ENCODE peak calls at places on chromosomes 6 and 20, in six cellular contexts. U, V, N, F, E and L are unnamed samples.
A peak's percentile ranks its signal among the peaks of the same experiment; 100 is the strongest.

GRCh38 chr6:87789900-87790290 is 87.9 kb upstream of the AKIRIN2 start:
- DNase-seq in U (no peak), V (no peak), N (no peak), F (no peak), E (no peak), L (no peak)

GRCh38 chr6:92369309-92369708 is 1050.0 kb downstream of the EPHA7 start:
- DNase-seq in U (no peak), V (no peak), N (no peak), F (no peak), E (no peak), L (no peak)

GRCh38 chr20:47774081-47774777 is 11.1 kb downstream of the SULF2 start:
- DNase-seq in U (no peak), V (no peak), N (no peak), F (no peak), E (peak; percentile 58), L (no peak)

GRCh38 chr20:13205402-13205801 is 15.7 kb upstream of the ISM1 start:
- DNase-seq in U (no peak), V (no peak), N (no peak), F (no peak), E (no peak), L (no peak)

GRCh38 chr20:8721098-8721497 is 347.8 kb upstream of the PLCB4 start:
- DNase-seq in U (peak; percentile 57), V (peak; percentile 50), N (peak; percentile 68), F (no peak), E (peak; percentile 42), L (no peak)

GRCh38 chr6:43192911-43193310 is 10.9 kb downstream of the CUL9 start:
- DNase-seq in U (no peak), V (no peak), N (no peak), F (no peak), E (no peak), L (no peak)

GRCh38 chr6:26421259-26422144 is 18.8 kb upstream of the BTN3A3 start:
- DNase-seq in U (peak; percentile 83), V (peak; percentile 94), N (peak; percentile 96), F (peak; percentile 22), E (peak; percentile 82), L (peak; percentile 74)

GRCh38 chr6:34726055-34726454 is 29.5 kb upstream of the ILRUN start:
- DNase-seq in U (no peak), V (no peak), N (no peak), F (no peak), E (no peak), L (no peak)

GRCh38 chr6:26327450-26328264 is 37.3 kb upstream of the BTN3A2 start:
- DNase-seq in U (no peak), V (peak; percentile 85), N (peak; percentile 91), F (peak; percentile 48), E (peak; percentile 21), L (no peak)

GRCh38 chr6:46734867-46735719 is at the start of gene PLA2G7:
- DNase-seq in U (peak; percentile 53), V (no peak), N (peak; percentile 71), F (no peak), E (peak; percentile 35), L (peak; percentile 15)

GRCh38 chr20:58692579-58693225 is at the start of gene NPEPL1:
- DNase-seq in U (peak; percentile 44), V (no peak), N (peak; percentile 80), F (peak; percentile 38), E (no peak), L (peak; percentile 83)

GRCh38 chr6:11810854-11811643 is 32.4 kb upstream of the ADTRP start:
- DNase-seq in U (no peak), V (peak; percentile 41), N (no peak), F (no peak), E (no peak), L (no peak)

GRCh38 chr6:21149460-21149859 is 444.1 kb upstream of the SOX4 start:
- DNase-seq in U (no peak), V (no peak), N (peak; percentile 78), F (no peak), E (no peak), L (no peak)

GRCh38 chr20:58179432-58180099 is 48.9 kb downstream of the ANKRD60 start:
- DNase-seq in U (peak; percentile 46), V (peak; percentile 15), N (peak; percentile 57), F (peak; percentile 31), E (peak; percentile 92), L (peak; percentile 56)

GRCh38 chr6:132227937-132228336 is 173.3 kb downstream of the MOXD1 start:
- DNase-seq in U (no peak), V (peak; percentile 77), N (no peak), F (no peak), E (no peak), L (no peak)

GRCh38 chr6:79670789-79671188 is 39.7 kb downstream of the SH3BGRL2 start:
- DNase-seq in U (no peak), V (no peak), N (peak; percentile 51), F (no peak), E (no peak), L (no peak)

GRCh38 chr6:74057326-74057725 is 361.3 kb downstream of the CD109 start:
- DNase-seq in U (no peak), V (no peak), N (no peak), F (no peak), E (no peak), L (no peak)

GRCh38 chr6:69090132-69090531 is 455.1 kb downstream of the ADGRB3 start:
- DNase-seq in U (no peak), V (peak; percentile 89), N (no peak), F (no peak), E (no peak), L (no peak)

GRCh38 chr20:4053516-4053919 is 38.2 kb upstream of the RNF24 start:
- DNase-seq in U (no peak), V (peak; percentile 56), N (no peak), F (no peak), E (no peak), L (no peak)

GRCh38 chr20:9989066-9989724 is 45.6 kb upstream of the ANKEF1 start:
- DNase-seq in U (no peak), V (peak; percentile 43), N (no peak), F (no peak), E (no peak), L (no peak)

GRCh38 chr20:46034039-46034438 is 5.0 kb downstream of the SLC12A5 start:
- DNase-seq in U (no peak), V (no peak), N (no peak), F (no peak), E (no peak), L (no peak)
- H3K27me3 ChIP-seq in U (peaks cover 42% of the 10 kb centered on the region), V (peaks cover 46% of the 10 kb centered on the region), N (peaks cover 46% of the 10 kb centered on the region), F (peaks cover 37% of the 10 kb centered on the region), E (peaks cover 41% of the 10 kb centered on the region), L (peaks cover 62% of the 10 kb centered on the region)

DNA sequence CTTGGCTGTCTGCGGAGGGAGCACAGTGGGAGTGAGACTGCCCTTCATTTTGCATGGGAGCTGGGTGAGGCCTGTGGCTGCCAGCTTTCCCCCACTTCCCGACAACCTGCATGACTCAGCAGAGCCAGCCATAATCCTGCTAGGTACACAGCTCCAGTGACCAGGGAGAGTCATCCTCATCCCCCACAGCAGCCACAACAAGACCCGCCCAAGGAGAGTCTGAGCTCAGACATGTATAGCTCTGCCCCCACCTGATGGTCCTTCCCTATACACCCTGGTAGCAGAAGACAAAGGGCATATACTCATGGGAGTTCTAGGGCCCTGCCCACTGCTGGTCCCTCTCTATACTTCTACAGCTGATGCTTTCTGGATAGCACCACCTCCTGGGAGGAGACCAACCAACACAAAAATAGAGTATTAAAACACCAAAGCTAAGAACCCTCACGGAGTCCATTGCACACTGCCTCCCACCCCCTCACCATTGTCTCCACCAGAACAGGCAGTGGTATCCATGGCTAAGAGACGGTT is 29.3 kb upstream of the TPD52L1 start:
- DNase-seq in U (no peak), V (no peak), N (peak; percentile 14), F (no peak), E (no peak), L (no peak)
- H3K27ac ChIP-seq in U (no peak overlapping the region), V (no peak overlapping the region), N (no peak overlapping the region), F (no peak overlapping the region), E (no peak overlapping the region), L (no peak overlapping the region)

GRCh38 chr6:28732052-28732451 is 191.7 kb downstream of the TRIM27 start:
- DNase-seq in U (no peak), V (no peak), N (no peak), F (no peak), E (no peak), L (no peak)
- H3K27me3 ChIP-seq in U (peaks cover 3% of the 10 kb centered on the region), V (peaks cover 17% of the 10 kb centered on the region), N (peaks cover 2% of the 10 kb centered on the region), F (peaks cover 52% of the 10 kb centered on the region), E (peaks cover 71% of the 10 kb centered on the region), L (peaks cover 71% of the 10 kb centered on the region)

GRCh38 chr6:15913573-15913972 is 215.3 kb upstream of the MYLIP start:
- DNase-seq in U (no peak), V (no peak), N (no peak), F (no peak), E (no peak), L (no peak)

GRCh38 chr6:15909290-15910070 is 219.4 kb upstream of the MYLIP start:
- DNase-seq in U (no peak), V (no peak), N (no peak), F (no peak), E (no peak), L (no peak)

GRCh38 chr6:15912505-15912767 is 216.4 kb upstream of the MYLIP start:
- DNase-seq in U (no peak), V (no peak), N (no peak), F (no peak), E (no peak), L (no peak)

GRCh38 chr6:15913001-15913400 is 215.9 kb upstream of the MYLIP start:
- DNase-seq in U (no peak), V (no peak), N (no peak), F (no peak), E (no peak), L (no peak)

GRCh38 chr6:15911753-15912504 is 217.0 kb upstream of the MYLIP start:
- DNase-seq in U (no peak), V (no peak), N (peak; percentile 26), F (no peak), E (no peak), L (no peak)
- H3K27ac ChIP-seq in U (no peak overlapping the region), V (no peak overlapping the region), N (no peak overlapping the region), F (no peak overlapping the region), E (no peak overlapping the region), L (no peak overlapping the region)

GRCh38 chr6:168020242-168020641 is 22.8 kb downstream of the KIF25 start:
- DNase-seq in U (no peak), V (no peak), N (no peak), F (no peak), E (no peak), L (no peak)

GRCh38 chr6:168024951-168025510 is 27.6 kb downstream of the KIF25 start:
- DNase-seq in U (no peak), V (no peak), N (peak; percentile 34), F (no peak), E (no peak), L (no peak)

GRCh38 chr6:168022488-168023321 is 25.2 kb downstream of the KIF25 start:
- DNase-seq in U (no peak), V (no peak), N (no peak), F (no peak), E (no peak), L (no peak)

GRCh38 chr6:168018664-168019063 is 21.2 kb downstream of the KIF25 start:
- DNase-seq in U (no peak), V (no peak), N (no peak), F (no peak), E (no peak), L (no peak)

GRCh38 chr6:168021581-168021980 is 24.1 kb downstream of the KIF25 start:
- DNase-seq in U (no peak), V (no peak), N (no peak), F (no peak), E (no peak), L (no peak)
- H3K27me3 ChIP-seq in U (no peaks in the 10 kb centered on the region), V (no peaks in the 10 kb centered on the region), N (no peaks in the 10 kb centered on the region), F (no peaks in the 10 kb centered on the region), E (no peaks in the 10 kb centered on the region), L (peaks cover 4% of the 10 kb centered on the region)